ENCODE peak calls at places on chromosomes 5 and 9, in four cellular contexts. Q, L, N and P are unnamed samples.
A peak's percentile ranks its signal among the peaks of the same experiment; 100 is the strongest.

GRCh38 chr5:93497101-93497500 is 83.9 kb downstream of the NR2F1-AS1 start:
- DNase-seq in Q (no peak), L (no peak), N (peak; percentile 94), P (no peak)

GRCh38 chr5:37715957-37716356 is 123.9 kb downstream of the GDNF start:
- DNase-seq in L (no peak), Q (no peak), N (no peak), P (no peak)

GRCh38 chr9:83572524-83572923 is 34.3 kb upstream of the FRMD3 start:
- DNase-seq in Q (no peak), L (no peak), N (peak; percentile 94), P (no peak)

GRCh38 chr5:139648205-139649081 is at the start of gene CXXC5:
- DNase-seq in L (no peak), Q (peak; percentile 49), N (peak; percentile 89), P (peak; percentile 58)

GRCh38 chr5:112059601-112060135 is 302.7 kb upstream of the NREP start:
- DNase-seq in N (no peak), L (no peak), Q (no peak), P (no peak)

GRCh38 chr9:69023650-69024049 is 9.7 kb upstream of the PRKACG start:
- DNase-seq in Q (no peak), N (no peak), L (no peak), P (no peak)

GRCh38 chr9:88820055-88820454 is 171.2 kb upstream of the S1PR3 start:
- DNase-seq in Q (no peak), N (no peak), L (no peak), P (no peak)

GRCh38 chr5:115543365-115543700 is 1.2 kb downstream of the FEM1C start:
- DNase-seq in N (no peak), Q (no peak), L (no peak), P (no peak)

GRCh38 chr5:154459015-154459414 is 13.2 kb downstream of the SAP30L start:
- DNase-seq in N (no peak), L (no peak), Q (no peak), P (no peak)